ENCODE peak calls at places on chromosomes 3 and 15, in six cellular contexts. One of them, this sample, is unnamed.

GRCh38 chr15:90173372-90173771 is 27.8 kb upstream of the SEMA4B start:
- DNase-seq in cardiac muscle cell: no peak
- DNase-seq in lower lobe of right lung: no peak
- DNase-seq in upper lobe of left lung: no peak
- DNase-seq in spleen: no peak
- DNase-seq in PC-3: no peak
- DNase-seq in this sample: no peak

GRCh38 chr3:78344918-78345317 is 1305.0 kb downstream of the ROBO2 start:
- DNase-seq in upper lobe of left lung: no peak
- DNase-seq in PC-3: no peak
- DNase-seq in spleen: no peak
- DNase-seq in cardiac muscle cell: no peak
- DNase-seq in lower lobe of right lung: no peak
- DNase-seq in this sample: no peak

GRCh38 chr3:105355355-105356063 is 11.2 kb upstream of the ALCAM start:
- DNase-seq in upper lobe of left lung: no peak
- DNase-seq in cardiac muscle cell: no peak
- DNase-seq in lower lobe of right lung: no peak
- DNase-seq in PC-3: peak
- DNase-seq in spleen: no peak
- DNase-seq in this sample: no peak

GRCh38 chr15:78284758-78285157 is 14.7 kb downstream of the SKIC8 start:
- DNase-seq in PC-3: no peak
- DNase-seq in upper lobe of left lung: no peak
- DNase-seq in spleen: no peak
- DNase-seq in cardiac muscle cell: no peak
- DNase-seq in lower lobe of right lung: no peak
- DNase-seq in this sample: no peak

GRCh38 chr3:15636028-15636709 is 34.6 kb downstream of the BTD start:
- DNase-seq in upper lobe of left lung: no peak
- DNase-seq in lower lobe of right lung: no peak
- DNase-seq in cardiac muscle cell: no peak
- DNase-seq in spleen: no peak
- DNase-seq in PC-3: peak
- DNase-seq in this sample: no peak

GRCh38 chr15:101123222-101123910 is 128.5 kb downstream of the CHSY1 start:
- DNase-seq in lower lobe of right lung: no peak
- DNase-seq in upper lobe of left lung: no peak
- DNase-seq in cardiac muscle cell: no peak
- DNase-seq in PC-3: no peak
- DNase-seq in spleen: peak
- DNase-seq in this sample: no peak

GRCh38 chr3:143565943-143566342 is 282.3 kb downstream of the SLC9A9 start:
- DNase-seq in PC-3: no peak
- DNase-seq in cardiac muscle cell: peak
- DNase-seq in spleen: no peak
- DNase-seq in upper lobe of left lung: no peak
- DNase-seq in lower lobe of right lung: no peak
- DNase-seq in this sample: no peak

GRCh38 chr3:111246967-111247760 is 175.5 kb downstream of the NECTIN3 start:
- DNase-seq in PC-3: peak
- DNase-seq in lower lobe of right lung: no peak
- DNase-seq in spleen: no peak
- DNase-seq in upper lobe of left lung: no peak
- DNase-seq in cardiac muscle cell: no peak
- DNase-seq in this sample: no peak

GRCh38 chr3:110974902-110975301 is 96.7 kb upstream of the NECTIN3 start:
- DNase-seq in spleen: no peak
- DNase-seq in PC-3: no peak
- DNase-seq in upper lobe of left lung: no peak
- DNase-seq in lower lobe of right lung: no peak
- DNase-seq in cardiac muscle cell: no peak
- DNase-seq in this sample: no peak

GRCh38 chr15:31263751-31264533 is 62.7 kb upstream of the KLF13 start:
- DNase-seq in cardiac muscle cell: no peak
- DNase-seq in lower lobe of right lung: peak
- DNase-seq in upper lobe of left lung: peak
- DNase-seq in spleen: peak
- DNase-seq in PC-3: no peak
- DNase-seq in this sample: peak

GRCh38 chr3:29280675-29281264 is at the start of gene RBMS3:
- DNase-seq in PC-3: peak
- DNase-seq in cardiac muscle cell: peak
- DNase-seq in upper lobe of left lung: peak
- DNase-seq in spleen: peak
- DNase-seq in lower lobe of right lung: peak
- DNase-seq in this sample: no peak

GRCh38 chr15:94582368-94582767 is 351.0 kb downstream of the MCTP2 start:
- DNase-seq in lower lobe of right lung: no peak
- DNase-seq in PC-3: peak
- DNase-seq in spleen: no peak
- DNase-seq in upper lobe of left lung: no peak
- DNase-seq in cardiac muscle cell: peak
- DNase-seq in this sample: no peak
- TF ChIP-seq CTCF in lower lobe of right lung: peak
- TF ChIP-seq CTCF in PC-3: peak
- TF ChIP-seq CTCF in spleen: peak
- TF ChIP-seq CTCF in upper lobe of left lung: no peak
- TF ChIP-seq CTCF in cardiac muscle cell: peak
- TF ChIP-seq CTCF in this sample: no peak

GRCh38 chr3:1346386-1346785 is 253.6 kb downstream of the CNTN6 start:
- DNase-seq in cardiac muscle cell: no peak
- DNase-seq in PC-3: no peak
- DNase-seq in upper lobe of left lung: no peak
- DNase-seq in lower lobe of right lung: no peak
- DNase-seq in spleen: no peak
- DNase-seq in this sample: no peak

GRCh38 chr3:1350885-1351284 is 258.1 kb downstream of the CNTN6 start:
- DNase-seq in lower lobe of right lung: no peak
- DNase-seq in spleen: no peak
- DNase-seq in cardiac muscle cell: no peak
- DNase-seq in PC-3: no peak
- DNase-seq in upper lobe of left lung: no peak
- DNase-seq in this sample: no peak

DNA sequence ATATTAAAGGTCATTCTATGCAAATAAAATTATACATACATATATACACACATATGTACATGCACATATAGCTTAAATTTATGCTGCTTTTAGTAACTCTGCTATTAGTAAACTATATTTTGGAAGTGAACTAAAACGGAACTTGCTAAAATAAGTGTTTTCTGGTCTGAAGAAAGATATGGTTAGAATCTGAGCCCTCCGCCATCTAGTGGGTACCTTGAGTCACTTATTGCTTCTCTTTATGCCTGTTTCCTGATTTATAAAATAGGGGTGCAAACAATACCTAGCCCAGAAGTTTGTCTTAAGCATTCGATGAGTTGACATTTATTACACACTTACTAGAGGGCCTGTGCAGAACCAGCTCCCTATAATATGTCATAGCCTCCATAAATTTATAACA is 255.7 kb downstream of the CNTN6 start:
- DNase-seq in cardiac muscle cell: no peak
- DNase-seq in lower lobe of right lung: no peak
- DNase-seq in upper lobe of left lung: no peak
- DNase-seq in PC-3: no peak
- DNase-seq in spleen: no peak
- DNase-seq in this sample: no peak
- TF ChIP-seq CTCF in cardiac muscle cell: no peak
- TF ChIP-seq CTCF in lower lobe of right lung: no peak
- TF ChIP-seq CTCF in upper lobe of left lung: no peak
- TF ChIP-seq CTCF in PC-3: no peak
- TF ChIP-seq CTCF in spleen: no peak
- TF ChIP-seq CTCF in this sample: no peak

DNA sequence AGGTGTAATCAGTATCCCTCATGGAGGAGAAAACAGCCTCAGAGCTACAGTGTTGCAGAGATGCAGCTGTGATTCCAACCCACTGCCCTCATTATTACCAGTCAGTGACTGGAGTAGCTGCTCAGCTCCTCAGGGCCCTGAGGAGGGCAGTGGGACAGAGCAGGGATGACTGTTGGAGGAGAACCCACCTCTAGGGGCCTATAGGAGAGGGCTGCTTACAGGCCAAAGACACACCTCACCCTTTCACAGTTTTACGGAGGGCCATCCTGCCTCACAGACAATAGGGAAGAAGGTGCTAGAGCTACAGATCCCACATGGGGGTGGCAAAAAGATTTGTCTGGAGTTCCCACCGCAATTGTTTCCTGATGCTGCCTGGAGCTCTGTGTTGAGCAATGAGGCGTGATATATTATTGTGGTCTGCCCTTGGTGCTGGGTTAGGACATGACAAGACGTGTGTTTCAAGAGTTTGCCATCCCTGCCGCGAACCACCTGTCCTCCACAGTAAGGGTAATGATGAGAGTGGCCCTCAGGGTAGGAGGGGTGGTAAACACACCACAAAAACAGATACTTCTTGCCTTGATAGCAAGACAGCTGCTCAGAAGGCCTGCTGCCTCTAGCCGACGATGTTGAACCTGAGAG is 140.5 kb upstream of the TPM1 start:
- DNase-seq in spleen: no peak
- DNase-seq in lower lobe of right lung: no peak
- DNase-seq in cardiac muscle cell: no peak
- DNase-seq in upper lobe of left lung: no peak
- DNase-seq in PC-3: no peak
- DNase-seq in this sample: no peak
- TF ChIP-seq CTCF in spleen: no peak
- TF ChIP-seq CTCF in lower lobe of right lung: no peak
- TF ChIP-seq CTCF in cardiac muscle cell: no peak
- TF ChIP-seq CTCF in upper lobe of left lung: no peak
- TF ChIP-seq CTCF in PC-3: no peak
- TF ChIP-seq CTCF in this sample: no peak

GRCh38 chr15:30042556-30042955 is 40.2 kb upstream of the GOLGA8J start:
- DNase-seq in cardiac muscle cell: no peak
- DNase-seq in lower lobe of right lung: no peak
- DNase-seq in PC-3: no peak
- DNase-seq in spleen: no peak
- DNase-seq in upper lobe of left lung: no peak
- DNase-seq in this sample: no peak
- TF ChIP-seq CTCF in cardiac muscle cell: no peak
- TF ChIP-seq CTCF in lower lobe of right lung: no peak
- TF ChIP-seq CTCF in PC-3: no peak
- TF ChIP-seq CTCF in spleen: no peak
- TF ChIP-seq CTCF in upper lobe of left lung: no peak
- TF ChIP-seq CTCF in this sample: no peak

GRCh38 chr3:164332856-164333802 is 745.2 kb downstream of the SI start:
- DNase-seq in cardiac muscle cell: peak
- DNase-seq in upper lobe of left lung: no peak
- DNase-seq in spleen: no peak
- DNase-seq in PC-3: no peak
- DNase-seq in lower lobe of right lung: no peak
- DNase-seq in this sample: no peak
- TF ChIP-seq CTCF in cardiac muscle cell: no peak
- TF ChIP-seq CTCF in upper lobe of left lung: no peak
- TF ChIP-seq CTCF in spleen: no peak
- TF ChIP-seq CTCF in PC-3: no peak
- TF ChIP-seq CTCF in lower lobe of right lung: no peak
- TF ChIP-seq CTCF in this sample: no peak

GRCh38 chr3:10192953-10193691 is 28.4 kb downstream of the IRAK2 start:
- DNase-seq in cardiac muscle cell: no peak
- DNase-seq in PC-3: peak
- DNase-seq in spleen: peak
- DNase-seq in upper lobe of left lung: peak
- DNase-seq in lower lobe of right lung: no peak
- DNase-seq in this sample: peak
- TF ChIP-seq CTCF in cardiac muscle cell: peak
- TF ChIP-seq CTCF in PC-3: peak
- TF ChIP-seq CTCF in spleen: peak
- TF ChIP-seq CTCF in upper lobe of left lung: peak
- TF ChIP-seq CTCF in lower lobe of right lung: peak
- TF ChIP-seq CTCF in this sample: no peak

DNA sequence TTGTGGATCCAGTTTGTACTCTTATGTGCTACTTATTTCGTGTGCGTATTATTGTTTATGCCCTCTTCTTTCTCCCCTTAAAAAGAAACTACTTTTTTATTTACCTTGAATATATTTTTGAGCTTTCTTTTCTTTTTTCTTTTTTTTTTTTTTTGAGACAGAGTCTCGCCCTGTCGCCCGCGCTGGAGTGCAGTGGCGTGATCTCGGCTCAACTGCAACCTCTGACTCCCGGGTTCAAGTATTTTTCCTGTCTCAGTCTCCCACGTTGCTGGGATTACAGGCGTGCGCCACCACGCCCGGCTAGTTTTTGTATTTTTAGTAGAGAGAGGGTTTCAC is 1.5 kb downstream of the SLC25A38 start:
- DNase-seq in spleen: no peak
- DNase-seq in upper lobe of left lung: no peak
- DNase-seq in lower lobe of right lung: no peak
- DNase-seq in PC-3: no peak
- DNase-seq in cardiac muscle cell: no peak
- DNase-seq in this sample: no peak
- TF ChIP-seq CTCF in spleen: no peak
- TF ChIP-seq CTCF in upper lobe of left lung: no peak
- TF ChIP-seq CTCF in lower lobe of right lung: no peak
- TF ChIP-seq CTCF in PC-3: no peak
- TF ChIP-seq CTCF in cardiac muscle cell: no peak
- TF ChIP-seq CTCF in this sample: no peak